ENCODE peak calls at places on chromosomes 4 and X, in nine cellular contexts. Y is effector memory CD4-positive, alpha-beta T cell; N is hepatic stellate cell; S is heart right ventricle; W is AG08396; A is NCI-H2171 treated with DMSO at 0.1 percent for 48 hours; Z is fibroblast of gingiva; G is NCI-H2081; R is HAP-1. T is an unnamed sample.

GRCh38 chrX:100625985-100626491 is 10.6 kb downstream of the TSPAN6 start:
- DNase-seq in W (no peak), Y (no peak), S (no peak), G (no peak), Z (no peak), R (no peak), A (no peak), N (no peak), T (no peak)

GRCh38 chr4:185933078-185933581 is 121.1 kb upstream of the SORBS2 start:
- DNase-seq in S (peak; percentile 27), A (no peak), R (no peak), Y (no peak), G (no peak), W (no peak), Z (no peak), N (peak; percentile 47), T (no peak)

GRCh38 chrX:19862634-19863236 is 24.7 kb downstream of the SH3KBP1 start:
- DNase-seq in S (no peak), Z (no peak), A (no peak), R (peak; percentile 63), N (no peak), Y (no peak), G (no peak), W (no peak), T (no peak)

GRCh38 chr4:25223770-25224375 is 10.0 kb upstream of the PI4K2B start:
- DNase-seq in N (no peak), R (no peak), Z (peak; percentile 27), Y (no peak), G (no peak), A (peak; percentile 35), W (no peak), S (no peak), T (no peak)

GRCh38 chr4:80153800-80154546 is 43.3 kb upstream of the PRDM8 start:
- DNase-seq in N (no peak), W (no peak), Y (no peak), R (no peak), S (no peak), A (no peak), Z (peak; percentile 32), G (no peak), T (no peak)

GRCh38 chr4:114077610-114078009 is 98.2 kb upstream of the ARSJ start:
- DNase-seq in G (no peak), A (no peak), W (peak; percentile 55), Z (peak; percentile 76), S (no peak), N (peak; percentile 29), Y (no peak), R (no peak), T (no peak)

GRCh38 chrX:40827331-40827730 is 92.0 kb upstream of the MED14 start:
- DNase-seq in R (no peak), W (no peak), S (no peak), A (no peak), Z (no peak), G (no peak), Y (no peak), N (no peak), T (no peak)

GRCh38 chr4:150316332-150317205 is 238.3 kb downstream of the DCLK2 start:
- DNase-seq in S (no peak), N (no peak), R (no peak), A (no peak), Y (no peak), W (no peak), G (no peak), Z (no peak), T (no peak)

GRCh38 chrX:47380268-47380667 is 9.9 kb downstream of the ZNF157 start:
- DNase-seq in G (no peak), N (no peak), Y (peak; percentile 60), S (peak; percentile 6), A (no peak), R (no peak), Z (no peak), W (no peak), T (peak; percentile 86)

GRCh38 chrX:28697732-28698131 is 110.5 kb downstream of the IL1RAPL1 start:
- DNase-seq in Z (no peak), R (no peak), A (no peak), W (no peak), S (no peak), N (no peak), G (no peak), Y (no peak), T (no peak)

GRCh38 chr4:81631958-81632439 is 160.3 kb upstream of the RASGEF1B start:
- DNase-seq in Y (no peak), A (peak; percentile 66), R (no peak), S (no peak), G (no peak), Z (peak; percentile 90), W (peak; percentile 26), N (no peak), T (no peak)

GRCh38 chr4:26223160-26223559 is 97.7 kb upstream of the RBPJ start:
- DNase-seq in Z (no peak), Y (no peak), W (no peak), S (no peak), G (no peak), R (no peak), A (no peak), N (peak; percentile 24), T (no peak)

GRCh38 chr4:138892483-138893386 is 122.8 kb upstream of the NOCT start:
- DNase-seq in S (no peak), W (no peak), N (peak; percentile 15), G (no peak), Z (peak; percentile 23), A (no peak), R (no peak), Y (no peak), T (no peak)

GRCh38 chr4:25663778-25664177 is 8.1 kb downstream of the SLC34A2 start:
- DNase-seq in R (no peak), Y (no peak), A (no peak), S (no peak), Z (no peak), W (no peak), G (no peak), N (no peak), T (no peak)

GRCh38 chr4:16140520-16141249 is 56.9 kb upstream of the PROM1 start:
- DNase-seq in R (no peak), G (no peak), W (peak; percentile 31), Z (peak; percentile 82), A (no peak), S (no peak), Y (no peak), N (peak; percentile 11), T (no peak)

GRCh38 chrX:151754042-151754419 is 19.5 kb downstream of the CNGA2 start:
- DNase-seq in A (peak; percentile 63), Y (no peak), S (no peak), W (peak; percentile 53), Z (peak; percentile 4), G (no peak), N (no peak), R (no peak), T (no peak)

GRCh38 chr4:145625677-145626622 is 6.8 kb downstream of the MMAA start:
- DNase-seq in G (no peak), R (no peak), N (no peak), W (no peak), Y (no peak), A (no peak), S (no peak), Z (no peak), T (no peak)

GRCh38 chrX:14027511-14028019 is 2.1 kb downstream of the GEMIN8 start:
- DNase-seq in Y (no peak), Z (peak; percentile 51), R (peak; percentile 72), A (no peak), N (peak; percentile 10), W (peak; percentile 42), S (no peak), G (no peak), T (no peak)

GRCh38 chrX:109890910-109891502 is 111.9 kb upstream of the TMEM164 start:
- DNase-seq in N (peak; percentile 46), S (peak; percentile 45), G (peak; percentile 81), A (peak; percentile 20), R (peak; percentile 68), Z (peak; percentile 38), Y (peak; percentile 3), W (peak; percentile 67), T (peak; percentile 16)

GRCh38 chrX:84248226-84248625 is 60.2 kb upstream of the RPS6KA6 start:
- DNase-seq in N (peak; percentile 16), R (no peak), Y (no peak), Z (no peak), G (no peak), S (no peak), W (peak; percentile 18), A (no peak), T (no peak)

GRCh38 chrX:38929966-38930421 is 128.7 kb downstream of the MID1IP1 start:
- DNase-seq in W (peak; percentile 65), G (no peak), S (no peak), N (peak; percentile 34), Y (no peak), A (peak; percentile 0), R (no peak), Z (peak; percentile 42), T (no peak)

GRCh38 chr4:37902212-37902611 is 11.3 kb downstream of the TBC1D1 start:
- DNase-seq in A (no peak), S (no peak), W (no peak), N (no peak), R (no peak), G (no peak), Y (no peak), Z (no peak), T (no peak)

GRCh38 chrX:46226422-46226821 is 318.8 kb downstream of the ZNF674 start:
- DNase-seq in Z (no peak), R (no peak), N (no peak), A (no peak), Y (no peak), S (no peak), G (no peak), W (no peak), T (no peak)

GRCh38 chr4:138175337-138175794 is 66.8 kb downstream of the SLC7A11 start:
- DNase-seq in G (peak; percentile 77), A (peak; percentile 92), N (no peak), Z (no peak), Y (no peak), S (no peak), W (peak; percentile 13), R (no peak), T (no peak)